ENCODE peak calls at places on chromosomes 2 and 18, in eight cellular contexts. R is right lobe of liver, B is body of pancreas, V is cardiac muscle cell, A is psoas muscle, D is IMR-90, K is heart right ventricle, Y is mammary epithelial cell. S is an unnamed sample.

GRCh38 chr2:112740522-112740921 is 19.7 kb downstream of the NT5DC4 start:
- DNase-seq in B (no peak), K (no peak), A (no peak), R (no peak), V (no peak), D (no peak), Y (no peak), S (no peak)

GRCh38 chr2:61550375-61551209 is 12.4 kb upstream of the XPO1 start:
- DNase-seq in V (no peak), R (no peak), B (no peak), D (no peak), A (no peak), Y (no peak), K (no peak), S (no peak)

GRCh38 chr2:105697781-105698449 is 46.8 kb upstream of the NCK2 start:
- DNase-seq in K (peak; percentile 50), Y (no peak), V (no peak), D (no peak), R (no peak), A (no peak), B (peak; percentile 55), S (no peak)

GRCh38 chr2:225486226-225486625 is 86.7 kb downstream of the NYAP2 start:
- DNase-seq in D (no peak), B (no peak), R (no peak), Y (no peak), K (no peak), A (no peak), V (no peak), S (no peak)

GRCh38 chr18:77068321-77068841 is 64.2 kb downstream of the MBP start:
- DNase-seq in B (no peak), A (no peak), D (peak; percentile 75), K (no peak), V (no peak), Y (peak; percentile 65), R (no peak), S (peak; percentile 53)

GRCh38 chr2:233449071-233449901 is 95.0 kb downstream of the DGKD start:
- DNase-seq in B (peak; percentile 36), R (peak; percentile 27), D (peak; percentile 48), A (peak; percentile 30), Y (no peak), K (no peak), V (peak; percentile 71), S (no peak)

GRCh38 chr2:133431289-133431688 is 137.0 kb downstream of the NCKAP5 start:
- DNase-seq in R (no peak), A (no peak), K (no peak), B (no peak), D (peak; percentile 55), V (no peak), Y (peak; percentile 95), S (no peak)

GRCh38 chr18:9506046-9506792 is 30.9 kb downstream of the RALBP1 start:
- DNase-seq in R (no peak), K (peak; percentile 14), V (peak; percentile 42), Y (no peak), A (no peak), B (peak; percentile 23), D (peak; percentile 16), S (no peak)

GRCh38 chr2:18422416-18423165 is 137.9 kb downstream of the RDH14 start:
- DNase-seq in V (no peak), R (no peak), D (no peak), Y (no peak), A (no peak), B (no peak), K (no peak), S (no peak)

GRCh38 chr2:108994250-108994649 is 5.2 kb upstream of the EDAR start:
- DNase-seq in K (no peak), D (no peak), R (no peak), Y (no peak), B (no peak), V (no peak), A (no peak), S (no peak)

GRCh38 chr2:133718688-133719201 is 150.5 kb upstream of the NCKAP5 start:
- DNase-seq in Y (peak; percentile 68), D (peak; percentile 88), V (no peak), A (no peak), K (peak; percentile 70), R (peak; percentile 25), B (no peak), S (no peak)

GRCh38 chr2:190535119-190535439 is 557 bp upstream of the NEMP2 start:
- DNase-seq in B (no peak), Y (no peak), A (no peak), K (no peak), R (no peak), V (no peak), D (no peak), S (no peak)

GRCh38 chr2:63737085-63737701 is 104.5 kb upstream of the UGP2 start:
- DNase-seq in Y (peak; percentile 73), V (no peak), K (no peak), R (peak; percentile 24), B (peak; percentile 20), A (no peak), D (no peak), S (no peak)

GRCh38 chr2:63738019-63738418 is 103.7 kb upstream of the UGP2 start:
- DNase-seq in B (no peak), K (no peak), R (no peak), A (no peak), Y (peak; percentile 73), V (no peak), D (peak; percentile 33), S (no peak)

GRCh38 chr2:63735931-63736820 is 105.5 kb upstream of the UGP2 start:
- DNase-seq in B (no peak), V (no peak), R (no peak), K (no peak), D (peak; percentile 66), A (no peak), Y (peak; percentile 13), S (no peak)

GRCh38 chr2:63734510-63734909 is 107.2 kb upstream of the UGP2 start:
- DNase-seq in B (no peak), Y (no peak), D (peak; percentile 36), V (no peak), R (no peak), K (no peak), A (no peak), S (no peak)

GRCh38 chr2:63735263-63735662 is 106.4 kb upstream of the UGP2 start:
- DNase-seq in D (peak; percentile 60), K (no peak), Y (peak; percentile 4), V (no peak), R (peak; percentile 23), B (no peak), A (no peak), S (no peak)
- H3K4me1 ChIP-seq in D (peaks cover 10% of the 10 kb centered on the region), K (peaks cover 15% of the 10 kb centered on the region), Y (peaks cover 37% of the 10 kb centered on the region), V (no peaks in the 10 kb centered on the region), R (peaks cover 38% of the 10 kb centered on the region), B (peaks cover 30% of the 10 kb centered on the region), A (peaks cover 25% of the 10 kb centered on the region), S (no peaks in the 10 kb centered on the region)

GRCh38 chr2:122516775-122517174 is 761.3 kb downstream of the TSN start:
- DNase-seq in R (no peak), Y (no peak), D (no peak), V (no peak), B (no peak), K (no peak), A (no peak), S (no peak)

GRCh38 chr2:122515731-122516130 is 760.3 kb downstream of the TSN start:
- DNase-seq in V (no peak), A (no peak), Y (no peak), K (no peak), D (no peak), R (no peak), B (no peak), S (no peak)

GRCh38 chr2:122520212-122520611 is 764.8 kb downstream of the TSN start:
- DNase-seq in A (no peak), K (no peak), V (no peak), R (no peak), B (no peak), Y (no peak), D (no peak), S (no peak)

GRCh38 chr2:122519806-122520205 is 764.4 kb downstream of the TSN start:
- DNase-seq in V (no peak), D (no peak), K (no peak), R (no peak), A (no peak), Y (peak; percentile 26), B (no peak), S (no peak)

GRCh38 chr2:122519366-122519765 is 763.9 kb downstream of the TSN start:
- DNase-seq in R (no peak), B (no peak), K (no peak), Y (no peak), V (no peak), A (no peak), D (no peak), S (no peak)
- TF ChIP-seq CTCF in R (peak; percentile 4), B (peak; percentile 26), K (no peak), Y (no peak), V (peak; percentile 11), A (no peak), D (no peak), S (no peak)

GRCh38 chr18:32767400-32767799 is 5.4 kb downstream of the KLHL14 start:
- DNase-seq in V (no peak), K (no peak), Y (no peak), R (no peak), D (no peak), A (no peak), B (no peak), S (no peak)
- H3K4me3 ChIP-seq in V (peak overlapping the region; percentile 85), K (no peak overlapping the region), Y (no peak overlapping the region), R (no peak overlapping the region), D (no peak overlapping the region), A (no peak overlapping the region), B (no peak overlapping the region), S (no peak overlapping the region)

GRCh38 chr2:176647325-176648155 is 378.3 kb downstream of the MTX2 start:
- DNase-seq in V (no peak), K (no peak), Y (no peak), B (no peak), A (no peak), D (no peak), R (no peak), S (no peak)
- H3K4me1 ChIP-seq in V (no peaks in the 10 kb centered on the region), K (no peaks in the 10 kb centered on the region), Y (peaks cover 12% of the 10 kb centered on the region), B (no peaks in the 10 kb centered on the region), A (no peaks in the 10 kb centered on the region), D (no peaks in the 10 kb centered on the region), R (no peaks in the 10 kb centered on the region), S (peaks cover 2% of the 10 kb centered on the region)

DNA sequence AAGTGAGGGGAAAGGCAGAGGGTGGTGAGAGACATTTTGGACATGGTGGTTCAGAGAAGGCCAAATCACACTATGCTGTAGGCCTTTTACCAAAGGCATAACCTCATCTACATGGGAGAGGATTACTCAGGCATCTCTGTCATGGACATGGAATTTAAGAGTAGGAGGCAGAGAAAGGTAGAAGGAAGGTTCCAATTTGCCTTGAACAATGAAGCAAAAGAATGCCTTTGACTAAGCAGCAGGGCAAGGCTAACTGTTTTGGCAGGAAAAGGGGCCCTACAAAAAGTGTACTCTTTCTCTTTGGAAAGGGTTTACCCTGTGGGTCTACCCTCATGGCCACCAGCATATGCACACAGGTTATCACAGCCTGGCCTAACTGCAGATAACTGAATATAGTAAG is 45.6 kb upstream of the RNU4ATAC start:
- DNase-seq in Y (peak; percentile 89), V (no peak), R (no peak), D (peak; percentile 84), A (no peak), B (no peak), K (no peak), S (no peak)
- TF ChIP-seq CTCF in Y (no peak), V (no peak), R (no peak), D (no peak), A (no peak), B (no peak), K (no peak), S (no peak)

GRCh38 chr2:197839327-197839726 is 34.9 kb downstream of the PLCL1 start:
- DNase-seq in R (no peak), B (peak; percentile 11), D (no peak), Y (no peak), K (no peak), A (no peak), V (no peak), S (no peak)
- H3K4me3 ChIP-seq in R (no peak overlapping the region), B (no peak overlapping the region), D (no peak overlapping the region), Y (no peak overlapping the region), K (no peak overlapping the region), A (no peak overlapping the region), V (no peak overlapping the region), S (no peak overlapping the region)

S was measured in CD8-positive, alpha-beta T cell.